ENCODE peak calls at places on chromosomes 1 and 21, in five cellular contexts. One of them, this sample, is unnamed.

GRCh38 chr1:22052115-22053017 is at the start of gene CDC42:
- DNase-seq in fibroblast of lung: peak; percentile 93
- DNase-seq in tibial artery: peak; percentile 98
- DNase-seq in Peyer's patch: peak; percentile 99
- DNase-seq in OCI-LY7: peak; percentile 97
- DNase-seq in this sample: peak; percentile 100

GRCh38 chr1:3074800-3075199 is 5.8 kb downstream of the PRDM16 start:
- DNase-seq in Peyer's patch: no peak
- DNase-seq in fibroblast of lung: peak; percentile 32
- DNase-seq in OCI-LY7: no peak
- DNase-seq in tibial artery: no peak
- DNase-seq in this sample: no peak

GRCh38 chr1:185318431-185319151 is 1.5 kb upstream of the IVNS1ABP start:
- DNase-seq in tibial artery: no peak
- DNase-seq in Peyer's patch: no peak
- DNase-seq in fibroblast of lung: no peak
- DNase-seq in OCI-LY7: no peak
- DNase-seq in this sample: no peak

GRCh38 chr1:37514350-37515184 is at the start of gene MEAF6:
- DNase-seq in fibroblast of lung: peak; percentile 72
- DNase-seq in tibial artery: peak; percentile 88
- DNase-seq in OCI-LY7: peak; percentile 92
- DNase-seq in Peyer's patch: peak; percentile 92
- DNase-seq in this sample: peak; percentile 96

GRCh38 chr1:233819042-233819441 is 85.4 kb upstream of the SLC35F3 start:
- DNase-seq in tibial artery: no peak
- DNase-seq in fibroblast of lung: no peak
- DNase-seq in OCI-LY7: no peak
- DNase-seq in Peyer's patch: no peak
- DNase-seq in this sample: no peak

GRCh38 chr21:46182548-46183336 is 1.5 kb downstream of the SPATC1L start:
- DNase-seq in fibroblast of lung: no peak
- DNase-seq in Peyer's patch: peak; percentile 53
- DNase-seq in OCI-LY7: no peak
- DNase-seq in tibial artery: no peak
- DNase-seq in this sample: peak; percentile 83

GRCh38 chr1:47927165-47927564 is 70.0 kb downstream of the TRABD2B start:
- DNase-seq in Peyer's patch: no peak
- DNase-seq in tibial artery: peak; percentile 88
- DNase-seq in OCI-LY7: no peak
- DNase-seq in fibroblast of lung: no peak
- DNase-seq in this sample: no peak

GRCh38 chr1:30332100-30333094 is 391.0 kb downstream of the MATN1 start:
- DNase-seq in OCI-LY7: no peak
- DNase-seq in fibroblast of lung: no peak
- DNase-seq in Peyer's patch: no peak
- DNase-seq in tibial artery: peak; percentile 33
- DNase-seq in this sample: no peak

GRCh38 chr1:108644984-108645383 is 15.9 kb downstream of the HENMT1 start:
- DNase-seq in Peyer's patch: peak; percentile 66
- DNase-seq in tibial artery: no peak
- DNase-seq in OCI-LY7: no peak
- DNase-seq in fibroblast of lung: no peak
- DNase-seq in this sample: peak; percentile 80

GRCh38 chr1:6348511-6349191 is 44.9 kb downstream of the ACOT7 start:
- DNase-seq in fibroblast of lung: peak; percentile 90
- DNase-seq in OCI-LY7: no peak
- DNase-seq in tibial artery: no peak
- DNase-seq in Peyer's patch: peak; percentile 77
- DNase-seq in this sample: peak; percentile 87

GRCh38 chr1:64955093-64956066 is 11.0 kb downstream of the JAK1 start:
- DNase-seq in OCI-LY7: peak; percentile 40
- DNase-seq in tibial artery: no peak
- DNase-seq in fibroblast of lung: no peak
- DNase-seq in Peyer's patch: peak; percentile 74
- DNase-seq in this sample: peak; percentile 38

GRCh38 chr1:119204940-119205339 is 64.5 kb upstream of the WARS2 start:
- DNase-seq in tibial artery: no peak
- DNase-seq in Peyer's patch: no peak
- DNase-seq in OCI-LY7: no peak
- DNase-seq in fibroblast of lung: no peak
- DNase-seq in this sample: no peak

GRCh38 chr1:33256335-33256700 is at the start of gene ZNF362:
- DNase-seq in OCI-LY7: peak; percentile 80
- DNase-seq in fibroblast of lung: peak; percentile 69
- DNase-seq in Peyer's patch: peak; percentile 78
- DNase-seq in tibial artery: no peak
- DNase-seq in this sample: peak; percentile 93

GRCh38 chr1:236067854-236068454 is 3.1 kb upstream of the NID1 start:
- DNase-seq in tibial artery: no peak
- DNase-seq in Peyer's patch: no peak
- DNase-seq in fibroblast of lung: peak; percentile 29
- DNase-seq in OCI-LY7: no peak
- DNase-seq in this sample: no peak

GRCh38 chr1:117967472-117967871 is 37.9 kb downstream of the WDR3 start:
- DNase-seq in tibial artery: no peak
- DNase-seq in fibroblast of lung: peak; percentile 51
- DNase-seq in OCI-LY7: no peak
- DNase-seq in Peyer's patch: no peak
- DNase-seq in this sample: no peak

GRCh38 chr1:75732703-75733102 is 8.2 kb downstream of the ACADM start:
- DNase-seq in Peyer's patch: no peak
- DNase-seq in tibial artery: no peak
- DNase-seq in OCI-LY7: no peak
- DNase-seq in fibroblast of lung: peak; percentile 22
- DNase-seq in this sample: no peak

GRCh38 chr1:34753163-34753562 is 1.7 kb upstream of the GJB5 start:
- DNase-seq in OCI-LY7: no peak
- DNase-seq in Peyer's patch: no peak
- DNase-seq in fibroblast of lung: no peak
- DNase-seq in tibial artery: no peak
- DNase-seq in this sample: no peak

GRCh38 chr1:17183388-17184160 is 21.4 kb upstream of the PADI1 start:
- DNase-seq in Peyer's patch: no peak
- DNase-seq in fibroblast of lung: no peak
- DNase-seq in tibial artery: no peak
- DNase-seq in OCI-LY7: no peak
- DNase-seq in this sample: no peak

GRCh38 chr1:78333426-78334012 is 157.3 kb upstream of the PTGFR start:
- DNase-seq in Peyer's patch: no peak
- DNase-seq in OCI-LY7: peak; percentile 19
- DNase-seq in tibial artery: no peak
- DNase-seq in fibroblast of lung: peak; percentile 40
- DNase-seq in this sample: no peak

GRCh38 chr1:30875197-30875596 is 33.4 kb downstream of the SDC3 start:
- DNase-seq in Peyer's patch: no peak
- DNase-seq in OCI-LY7: no peak
- DNase-seq in fibroblast of lung: no peak
- DNase-seq in tibial artery: no peak
- DNase-seq in this sample: no peak

GRCh38 chr1:116374340-116375164 is 1.5 kb downstream of the ATP1A1 start:
- DNase-seq in tibial artery: no peak
- DNase-seq in OCI-LY7: peak; percentile 46
- DNase-seq in fibroblast of lung: peak; percentile 20
- DNase-seq in Peyer's patch: peak; percentile 71
- DNase-seq in this sample: peak; percentile 76

GRCh38 chr21:38930065-38930464 is 124.3 kb downstream of the ETS2 start:
- DNase-seq in OCI-LY7: no peak
- DNase-seq in tibial artery: no peak
- DNase-seq in Peyer's patch: no peak
- DNase-seq in fibroblast of lung: no peak
- DNase-seq in this sample: no peak

GRCh38 chr1:53349968-53350852 is 22.3 kb upstream of the LRP8 start:
- DNase-seq in tibial artery: peak; percentile 40
- DNase-seq in OCI-LY7: no peak
- DNase-seq in fibroblast of lung: no peak
- DNase-seq in Peyer's patch: peak; percentile 32
- DNase-seq in this sample: peak; percentile 41

GRCh38 chr1:17620448-17620847 is 81.0 kb downstream of the ARHGEF10L start:
- DNase-seq in Peyer's patch: no peak
- DNase-seq in tibial artery: no peak
- DNase-seq in fibroblast of lung: no peak
- DNase-seq in OCI-LY7: no peak
- DNase-seq in this sample: no peak

GRCh38 chr1:237133921-237134320 is 91.9 kb downstream of the RYR2 start:
- DNase-seq in tibial artery: no peak
- DNase-seq in OCI-LY7: no peak
- DNase-seq in Peyer's patch: no peak
- DNase-seq in fibroblast of lung: no peak
- DNase-seq in this sample: no peak

GRCh38 chr1:94846286-94846685 is 26.1 kb downstream of the SLC44A3 start:
- DNase-seq in Peyer's patch: no peak
- DNase-seq in tibial artery: no peak
- DNase-seq in fibroblast of lung: no peak
- DNase-seq in OCI-LY7: no peak
- DNase-seq in this sample: no peak

GRCh38 chr1:6777813-6778212 is 7.4 kb upstream of the CAMTA1 start:
- DNase-seq in Peyer's patch: no peak
- DNase-seq in OCI-LY7: peak; percentile 61
- DNase-seq in tibial artery: no peak
- DNase-seq in fibroblast of lung: no peak
- DNase-seq in this sample: no peak

GRCh38 chr1:58773406-58773840 is 10.4 kb downstream of the JUN start:
- DNase-seq in tibial artery: peak; percentile 94
- DNase-seq in OCI-LY7: peak; percentile 65
- DNase-seq in Peyer's patch: peak; percentile 54
- DNase-seq in fibroblast of lung: peak; percentile 86
- DNase-seq in this sample: peak; percentile 67

GRCh38 chr1:159014003-159014571 is 4.4 kb downstream of the IFI16 start:
- DNase-seq in Peyer's patch: no peak
- DNase-seq in OCI-LY7: no peak
- DNase-seq in tibial artery: no peak
- DNase-seq in fibroblast of lung: no peak
- DNase-seq in this sample: no peak
- H3K4me3 ChIP-seq in Peyer's patch: peak overlapping the region; percentile 52
- H3K4me3 ChIP-seq in OCI-LY7: peak overlapping the region; percentile 88
- H3K4me3 ChIP-seq in tibial artery: no peak overlapping the region
- H3K4me3 ChIP-seq in fibroblast of lung: peak overlapping the region; percentile 87
- H3K4me3 ChIP-seq in this sample: peak overlapping the region; percentile 66

DNA sequence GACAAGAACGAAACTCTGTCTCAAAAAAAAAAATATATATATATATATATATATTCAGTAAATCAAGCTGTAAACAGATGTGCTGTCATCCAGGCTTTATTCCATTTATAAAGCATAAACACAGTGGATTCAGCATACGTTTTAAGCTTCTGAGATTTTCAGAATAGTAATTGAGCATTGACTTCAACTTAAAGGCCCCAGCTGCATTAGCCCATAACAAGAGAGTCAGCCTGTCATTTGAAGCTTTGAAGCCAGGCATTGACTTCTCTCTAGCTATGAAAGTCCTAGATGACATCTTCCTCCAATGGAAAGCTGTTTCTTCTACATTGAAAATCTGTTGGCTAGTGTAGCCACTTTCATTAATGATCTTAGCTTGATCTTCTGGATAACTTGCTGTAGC is 6.6 kb downstream of the KPNA6 start:
- DNase-seq in fibroblast of lung: no peak
- DNase-seq in OCI-LY7: no peak
- DNase-seq in tibial artery: no peak
- DNase-seq in Peyer's patch: no peak
- DNase-seq in this sample: no peak
- H3K4me1 ChIP-seq in fibroblast of lung: peaks cover 7% of the 10 kb centered on the region
- H3K4me1 ChIP-seq in OCI-LY7: peaks cover 20% of the 10 kb centered on the region
- H3K4me1 ChIP-seq in tibial artery: peaks cover 79% of the 10 kb centered on the region
- H3K4me1 ChIP-seq in Peyer's patch: peaks cover 22% of the 10 kb centered on the region
- H3K4me1 ChIP-seq in this sample: peaks cover 50% of the 10 kb centered on the region

GRCh38 chr21:45011911-45012660 is 62.3 kb upstream of the ADARB1 start:
- DNase-seq in OCI-LY7: no peak
- DNase-seq in tibial artery: peak; percentile 77
- DNase-seq in fibroblast of lung: peak; percentile 91
- DNase-seq in Peyer's patch: no peak
- DNase-seq in this sample: peak; percentile 70

GRCh38 chr21:45012661-45013270 is 61.6 kb upstream of the ADARB1 start:
- DNase-seq in Peyer's patch: no peak
- DNase-seq in fibroblast of lung: no peak
- DNase-seq in tibial artery: no peak
- DNase-seq in OCI-LY7: no peak
- DNase-seq in this sample: peak; percentile 59

GRCh38 chr21:45014747-45015468 is 59.5 kb upstream of the ADARB1 start:
- DNase-seq in fibroblast of lung: no peak
- DNase-seq in OCI-LY7: no peak
- DNase-seq in tibial artery: peak; percentile 46
- DNase-seq in Peyer's patch: no peak
- DNase-seq in this sample: peak; percentile 32

GRCh38 chr21:45011426-45011825 is 63.0 kb upstream of the ADARB1 start:
- DNase-seq in tibial artery: peak; percentile 68
- DNase-seq in fibroblast of lung: no peak
- DNase-seq in OCI-LY7: no peak
- DNase-seq in Peyer's patch: no peak
- DNase-seq in this sample: peak; percentile 49

DNA sequence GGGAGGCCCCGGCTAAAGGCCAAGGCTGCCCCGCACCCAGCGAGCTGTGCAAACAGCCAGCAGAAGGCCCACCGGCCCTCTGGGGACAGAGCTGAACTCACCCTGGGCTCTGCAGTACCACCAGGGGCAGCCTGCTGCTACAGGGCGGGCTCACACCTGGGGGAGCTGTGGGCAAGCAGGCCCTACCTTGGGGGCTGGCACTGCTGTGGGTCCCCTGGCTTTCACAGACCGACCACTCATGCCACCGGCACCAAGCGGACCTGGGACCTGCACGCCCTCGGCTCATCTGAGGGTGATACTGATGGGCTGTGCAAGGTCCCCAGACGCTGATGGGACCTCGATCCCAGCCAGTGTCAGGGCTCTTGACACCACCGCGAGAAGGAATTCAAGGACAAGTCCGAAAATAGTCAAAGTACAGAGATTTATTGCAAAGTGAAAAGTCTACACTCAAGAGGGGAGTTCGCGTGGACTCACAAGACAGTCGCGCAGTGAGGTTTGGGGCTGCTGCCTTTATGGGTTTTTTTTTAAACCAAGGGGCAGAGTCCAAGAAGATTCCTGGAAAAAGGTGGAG is 61.0 kb upstream of the ADARB1 start:
- DNase-seq in fibroblast of lung: no peak
- DNase-seq in tibial artery: peak; percentile 68
- DNase-seq in OCI-LY7: no peak
- DNase-seq in Peyer's patch: no peak
- DNase-seq in this sample: peak; percentile 53
- TF ChIP-seq CTCF in fibroblast of lung: no peak
- TF ChIP-seq CTCF in tibial artery: no peak
- TF ChIP-seq CTCF in OCI-LY7: no peak
- TF ChIP-seq CTCF in Peyer's patch: no peak
- TF ChIP-seq CTCF in this sample: no peak

GRCh38 chr1:8025671-8026144 is 401 bp downstream of the ERRFI1 start:
- DNase-seq in OCI-LY7: no peak
- DNase-seq in tibial artery: no peak
- DNase-seq in Peyer's patch: peak; percentile 49
- DNase-seq in fibroblast of lung: peak; percentile 27
- DNase-seq in this sample: peak; percentile 80

GRCh38 chr1:8025061-8025670 is 943 bp downstream of the ERRFI1 start:
- DNase-seq in Peyer's patch: no peak
- DNase-seq in OCI-LY7: no peak
- DNase-seq in tibial artery: no peak
- DNase-seq in fibroblast of lung: peak; percentile 32
- DNase-seq in this sample: no peak

GRCh38 chr1:8026153-8026975 is at the start of gene ERRFI1:
- DNase-seq in fibroblast of lung: peak; percentile 94
- DNase-seq in Peyer's patch: peak; percentile 97
- DNase-seq in tibial artery: peak; percentile 97
- DNase-seq in OCI-LY7: no peak
- DNase-seq in this sample: peak; percentile 96

GRCh38 chr1:8027748-8028631 is 1.9 kb upstream of the ERRFI1 start:
- DNase-seq in fibroblast of lung: peak; percentile 92
- DNase-seq in Peyer's patch: no peak
- DNase-seq in OCI-LY7: no peak
- DNase-seq in tibial artery: no peak
- DNase-seq in this sample: no peak

GRCh38 chr1:8026976-8027747 is 1.1 kb upstream of the ERRFI1 start:
- DNase-seq in tibial artery: peak; percentile 82
- DNase-seq in Peyer's patch: peak; percentile 64
- DNase-seq in fibroblast of lung: peak; percentile 53
- DNase-seq in OCI-LY7: no peak
- DNase-seq in this sample: no peak
- H3K4me3 ChIP-seq in tibial artery: peak overlapping the region; percentile 91
- H3K4me3 ChIP-seq in Peyer's patch: no peak overlapping the region
- H3K4me3 ChIP-seq in fibroblast of lung: peak overlapping the region; percentile 80
- H3K4me3 ChIP-seq in OCI-LY7: no peak overlapping the region
- H3K4me3 ChIP-seq in this sample: no peak overlapping the region